ENCODE peak calls at places on chromosomes 13 and 19, in four cellular contexts. D is IMR-90, Z is H1, L is mesenchymal stem cell. S is an unnamed sample.

GRCh38 chr19:19550972-19551861 is 13.2 kb downstream of the CILP2 start:
- DNase-seq in D (no peak), Z (no peak), L (no peak), S (peak)

GRCh38 chr19:35545855-35546381 is 492 bp downstream of the TMEM147 start:
- DNase-seq in D (no peak), Z (no peak), L (peak), S (no peak)

GRCh38 chr13:95317037-95317989 is 16.1 kb upstream of the ABCC4 start:
- DNase-seq in D (no peak), Z (no peak), L (peak), S (no peak)

GRCh38 chr19:10565028-10565566 is 713 bp downstream of the KRI1 start:
- DNase-seq in D (peak), Z (no peak), L (peak), S (peak)

GRCh38 chr13:113559901-113560644 is 24.5 kb upstream of the TFDP1 start:
- DNase-seq in D (no peak), Z (no peak), L (no peak), S (peak)

GRCh38 chr13:106496072-106496997 is 39.1 kb downstream of the EFNB2 start:
- DNase-seq in D (no peak), Z (no peak), L (no peak), S (no peak)

GRCh38 chr13:113061271-113061625 is 44.3 kb upstream of the F7 start:
- DNase-seq in D (no peak), Z (no peak), L (no peak), S (no peak)

GRCh38 chr13:24148414-24149305 is 11.9 kb upstream of the SPATA13 start:
- DNase-seq in D (peak), Z (peak), L (peak), S (peak)

GRCh38 chr13:41833851-41834250 is 127.1 kb downstream of the VWA8 start:
- DNase-seq in D (peak), Z (no peak), L (no peak), S (no peak)

GRCh38 chr19:7191946-7192691 is 102.1 kb downstream of the INSR start:
- DNase-seq in D (no peak), Z (no peak), L (no peak), S (no peak)

GRCh38 chr13:30224732-30225131 is 82.6 kb downstream of the KATNAL1 start:
- DNase-seq in D (peak), Z (no peak), L (peak), S (no peak)

GRCh38 chr19:313169-313987 is 22.2 kb upstream of the PLPP2 start:
- DNase-seq in D (no peak), Z (no peak), L (no peak), S (no peak)

GRCh38 chr19:32230441-32230840 is 115.0 kb upstream of the ZNF507 start:
- DNase-seq in D (no peak), Z (no peak), L (no peak), S (no peak)

GRCh38 chr13:72463561-72463960 is 263.9 kb downstream of the MZT1 start:
- DNase-seq in D (no peak), Z (no peak), L (peak), S (no peak)

GRCh38 chr19:45592366-45592765 is 7.8 kb upstream of the OPA3 start:
- DNase-seq in D (no peak), Z (no peak), L (no peak), S (no peak)

GRCh38 chr19:40403262-40403984 is 9.8 kb downstream of the PRX start:
- DNase-seq in D (peak), Z (peak), L (peak), S (peak)

GRCh38 chr13:52785721-52786120 is 46.1 kb upstream of the CNMD start:
- DNase-seq in D (no peak), Z (no peak), L (no peak), S (no peak)

GRCh38 chr13:28819748-28820098 is 416 bp upstream of the MTUS2 start:
- DNase-seq in D (peak), Z (no peak), L (peak), S (peak)

GRCh38 chr19:7516281-7516862 is 469 bp downstream of the ZNF358 start:
- DNase-seq in D (no peak), Z (no peak), L (no peak), S (no peak)

GRCh38 chr13:21670006-21670882 is 629 bp upstream of the FGF9 start:
- DNase-seq in D (peak), Z (no peak), L (peak), S (peak)

GRCh38 chr19:41123716-41124244 is 9.5 kb downstream of the CYP2F1 start:
- DNase-seq in D (no peak), Z (no peak), L (no peak), S (no peak)

GRCh38 chr19:27717825-27718224 is 1495.1 kb downstream of the UQCRFS1 start:
- DNase-seq in D (no peak), Z (no peak), L (no peak), S (no peak)

GRCh38 chr13:66556306-66556705 is 673.8 kb downstream of the PCDH9 start:
- DNase-seq in D (peak), Z (no peak), L (peak), S (no peak)

GRCh38 chr13:98035373-98035772 is 81.9 kb downstream of the IPO5 start:
- DNase-seq in D (no peak), Z (no peak), L (no peak), S (no peak)

GRCh38 chr19:11382898-11383705 is 1.0 kb downstream of the EPOR start:
- DNase-seq in D (no peak), Z (no peak), L (peak), S (peak)

GRCh38 chr19:33386361-33386858 is 12.9 kb downstream of the CEBPG start:
- DNase-seq in D (no peak), Z (no peak), L (no peak), S (no peak)

GRCh38 chr13:88649855-88650254 is 978.7 kb downstream of the SLITRK5 start:
- DNase-seq in D (no peak), Z (no peak), L (no peak), S (no peak)

GRCh38 chr19:54266133-54266532 is 9.1 kb upstream of the LILRB5 start:
- DNase-seq in D (peak), Z (peak), L (peak), S (peak)

GRCh38 chr19:49344516-49345423 is 9.6 kb downstream of the CD37 start:
- DNase-seq in D (no peak), Z (no peak), L (no peak), S (no peak)

GRCh38 chr13:50589651-50590054 is 253.8 kb downstream of the DLEU7 start:
- DNase-seq in D (peak), Z (no peak), L (peak), S (no peak)

GRCh38 chr19:53883231-53883661 is 1.2 kb downstream of the PRKCG start:
- DNase-seq in D (no peak), Z (no peak), L (no peak), S (no peak)

DNA sequence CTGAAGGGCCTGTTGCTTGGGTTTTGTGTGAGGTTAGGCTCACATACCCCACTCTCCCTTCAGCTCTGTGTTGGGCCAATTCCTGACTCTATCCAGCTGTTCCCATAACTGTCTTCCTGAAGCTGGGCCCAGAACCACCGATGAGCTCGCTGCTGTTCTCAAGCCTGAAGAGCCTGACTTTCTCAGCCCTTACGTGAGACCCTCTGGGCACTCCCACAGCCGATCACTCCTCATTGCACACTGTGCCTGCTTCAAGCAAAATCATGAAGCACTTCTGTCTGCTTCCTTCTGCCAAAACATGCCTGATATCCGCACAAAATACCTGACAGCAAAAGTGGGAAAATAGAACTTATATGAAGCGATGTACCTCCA is 124.1 kb downstream of the CRYL1 start:
- DNase-seq in D (no peak), Z (no peak), L (no peak), S (no peak)
- H3K23ac ChIP-seq in D (no peak), Z (no peak), L (no peak), S (no peak)

GRCh38 chr13:64078480-64078936 is 2662.9 kb upstream of the PCDH20 start:
- DNase-seq in D (no peak), Z (no peak), L (no peak), S (no peak)
- H3K14ac ChIP-seq in D (no peak), Z (no peak), L (no peak), S (no peak)

GRCh38 chr13:80339578-80339840 is 1.4 kb downstream of the SPRY2 start:
- DNase-seq in D (no peak), Z (no peak), L (no peak), S (no peak)

GRCh38 chr13:80338781-80339577 is 1.9 kb downstream of the SPRY2 start:
- DNase-seq in D (peak), Z (no peak), L (peak), S (peak)

GRCh38 chr13:80340643-80341097 is 256 bp downstream of the SPRY2 start:
- DNase-seq in D (peak), Z (no peak), L (peak), S (no peak)

GRCh38 chr13:80341098-80341701 is at the start of gene SPRY2:
- DNase-seq in D (peak), Z (peak), L (peak), S (peak)

DNA sequence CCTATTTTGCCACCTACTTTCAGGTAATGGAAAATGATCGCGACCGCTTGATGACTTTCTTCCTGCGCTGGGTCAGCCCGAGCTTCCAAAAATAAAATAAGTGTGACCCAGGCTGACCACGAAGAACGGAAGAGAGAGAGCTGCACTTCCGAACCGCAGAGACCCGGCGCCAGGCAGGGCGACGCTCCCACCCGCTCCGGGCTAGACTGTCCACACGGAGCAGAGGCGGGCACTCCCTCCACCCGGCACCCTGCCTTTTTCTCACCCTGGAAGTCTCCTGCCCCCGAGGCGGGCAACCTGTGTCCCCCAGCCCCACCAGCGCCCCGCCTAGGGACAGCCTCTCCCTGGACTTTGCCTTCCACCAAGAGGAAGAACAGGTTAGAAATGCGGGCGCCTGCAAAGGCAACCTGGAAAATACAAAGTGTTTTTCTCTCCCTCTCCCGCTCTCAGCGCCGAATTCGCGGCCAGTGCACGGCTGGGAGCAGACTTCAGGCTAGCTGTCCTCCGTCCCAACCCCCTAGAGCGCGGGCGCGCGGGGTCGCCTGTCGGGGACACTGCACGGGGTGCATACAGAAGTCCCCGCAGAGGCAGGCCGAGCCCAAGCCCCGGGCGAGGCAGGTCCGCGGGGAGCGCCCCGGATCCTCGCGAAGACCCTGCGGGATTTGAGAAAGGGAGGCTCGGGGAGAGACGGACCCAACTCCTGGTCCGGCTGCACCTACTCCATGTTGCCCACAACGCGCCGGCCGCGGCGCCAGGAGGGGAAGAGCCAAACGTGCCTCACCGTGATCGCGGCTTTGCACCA is 884 bp downstream of the SPRY2 start:
- DNase-seq in D (peak), Z (no peak), L (peak), S (no peak)
- H3K4ac ChIP-seq in D (peak), Z (peak), L (peak), S (no peak)

DNA sequence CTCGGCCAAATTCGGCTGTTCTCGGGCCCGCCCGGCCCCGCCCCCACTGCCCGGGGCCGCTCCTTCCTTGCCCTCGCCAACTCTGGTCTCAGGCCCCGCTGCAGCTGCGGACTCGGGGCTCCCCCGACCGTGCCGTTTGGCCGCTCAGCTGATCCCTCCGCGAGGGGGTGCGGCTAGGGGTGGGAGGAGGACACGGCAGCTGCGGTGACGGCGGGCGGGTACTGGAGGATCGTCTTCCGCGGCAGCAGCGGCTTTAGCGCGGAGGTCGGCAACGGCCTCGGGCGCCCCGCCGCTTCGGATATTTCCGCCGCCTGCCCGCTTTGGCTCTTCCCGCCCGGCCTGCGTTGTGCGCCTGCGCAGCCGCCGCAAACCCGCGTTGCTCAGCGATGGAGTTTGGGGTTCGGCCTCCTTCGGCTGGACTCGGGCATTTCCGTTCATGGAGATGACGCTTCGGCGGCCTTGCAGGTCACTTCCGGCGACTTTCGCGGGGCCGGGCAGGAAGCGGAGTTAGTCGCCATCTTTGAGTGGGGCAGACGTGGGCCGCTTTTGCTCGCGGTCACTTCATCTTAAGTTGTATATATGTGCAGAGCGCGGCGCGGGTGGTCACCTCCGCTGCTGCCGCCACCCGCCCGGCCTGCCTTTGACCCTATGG is 338 bp upstream of the UBE2M start:
- DNase-seq in D (peak), Z (peak), L (peak), S (peak)
- H3K23ac ChIP-seq in D (peak), Z (no peak), L (no peak), S (no peak)

GRCh38 chr19:12969292-12969988 is at the start of gene DAND5:
- DNase-seq in D (no peak), Z (no peak), L (no peak), S (no peak)

GRCh38 chr19:12975221-12975756 is 5.9 kb downstream of the DAND5 start:
- DNase-seq in D (no peak), Z (no peak), L (no peak), S (no peak)

GRCh38 chr19:12970070-12970820 is 869 bp downstream of the DAND5 start:
- DNase-seq in D (no peak), Z (no peak), L (no peak), S (no peak)

GRCh38 chr19:12973236-12973635 is 3.9 kb downstream of the DAND5 start:
- DNase-seq in D (no peak), Z (no peak), L (no peak), S (peak)

GRCh38 chr19:12974301-12975220 is 5.2 kb downstream of the DAND5 start:
- DNase-seq in D (no peak), Z (no peak), L (no peak), S (no peak)
- H3K14ac ChIP-seq in D (no peak), Z (no peak), L (no peak), S (peak)

GRCh38 chr19:57191141-57192063 is at the start of gene ZNF264:
- DNase-seq in D (peak), Z (peak), L (peak), S (peak)

GRCh38 chr19:57192993-57193392 is 1.7 kb downstream of the ZNF264 start:
- DNase-seq in D (no peak), Z (no peak), L (no peak), S (no peak)

GRCh38 chr19:57190301-57190700 is 999 bp upstream of the ZNF264 start:
- DNase-seq in D (no peak), Z (no peak), L (no peak), S (no peak)

DNA sequence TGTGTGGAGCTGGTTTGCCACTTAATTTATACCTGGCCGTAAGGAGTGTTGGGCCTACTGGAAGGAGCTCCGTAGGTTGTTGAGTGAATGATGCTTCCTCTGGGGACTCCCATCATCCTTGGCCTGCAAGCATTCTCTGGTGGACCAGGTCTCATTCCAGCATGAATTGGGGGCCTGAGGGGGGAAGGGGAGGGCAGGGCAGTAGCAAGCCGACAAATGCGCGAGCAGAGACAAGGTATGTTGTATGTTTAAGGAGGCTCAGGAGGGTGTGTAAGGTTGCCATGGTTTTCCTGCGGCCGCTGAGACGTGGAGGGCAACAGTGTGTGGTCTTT is 730 bp downstream of the ZNF264 start:
- DNase-seq in D (peak), Z (no peak), L (no peak), S (no peak)
- H3K4ac ChIP-seq in D (peak), Z (no peak), L (peak), S (no peak)